ENCODE peak calls at places on chromosome 10, in seven cellular contexts. P is stimulated activated CD4-positive, alpha-beta T cell treated with anti-CD3 and anti-CD28 coated beads, Interleukin-1b, Interleukin-23, amount 100 ng/mL, for 1 hour; C is HTR-8/SVneo; T is cardiac fibroblast; X is right cardiac atrium; I is NCI-H2171 treated with DMSO at 0.1 percent for 48 hours; E is non-pigmented ciliary epithelial cell. G is an unnamed sample.

GRCh38 chr10:98394855-98395440 is 20.0 kb downstream of the PYROXD2 start:
- DNase-seq in P (no peak), C (no peak), T (no peak), X (no peak), I (no peak), E (no peak), G (no peak)

GRCh38 chr10:35711615-35712411 is 69.7 kb upstream of the FZD8 start:
- DNase-seq in P (no peak), C (no peak), T (no peak), X (no peak), I (peak), E (no peak), G (no peak)

GRCh38 chr10:72692897-72693598 is 1.1 kb downstream of the MCU start:
- DNase-seq in P (no peak), C (no peak), T (no peak), X (no peak), I (no peak), E (no peak), G (no peak)

GRCh38 chr10:88117227-88117626 is 253.8 kb downstream of the PTEN start:
- DNase-seq in P (no peak), C (no peak), T (no peak), X (no peak), I (no peak), E (no peak), G (peak)

GRCh38 chr10:45439873-45440272 is 65.9 kb downstream of the ALOX5 start:
- DNase-seq in P (no peak), C (no peak), T (no peak), X (no peak), I (no peak), E (no peak), G (no peak)

GRCh38 chr10:26365681-26366327 is 72.3 kb upstream of the APBB1IP start:
- DNase-seq in P (no peak), C (no peak), T (no peak), X (no peak), I (no peak), E (no peak), G (no peak)

GRCh38 chr10:79324032-79324695 is 23.1 kb upstream of the PPIF start:
- DNase-seq in P (no peak), C (no peak), T (no peak), X (no peak), I (no peak), E (no peak), G (no peak)

GRCh38 chr10:97333351-97333600 is 1.3 kb downstream of the FRAT2 start:
- DNase-seq in P (no peak), C (no peak), T (peak), X (no peak), I (peak), E (no peak), G (no peak)